ENCODE peak calls at places on chromosomes 16 and 17, in five cellular contexts. H, U, F, Z and V are unnamed samples.

GRCh38 chr16:56192644-56192960 is 1.3 kb downstream of the GNAO1 start:
- DNase-seq in U (no peak), H (no peak), F (no peak), Z (no peak), V (no peak)

GRCh38 chr17:4553669-4554068 is 1.5 kb downstream of the MYBBP1A start:
- DNase-seq in U (no peak), F (no peak), Z (no peak), H (no peak), V (no peak)

GRCh38 chr16:84699147-84699711 is 571 bp upstream of the USP10 start:
- DNase-seq in Z (no peak), H (no peak), F (no peak), U (no peak), V (peak; percentile 31)

GRCh38 chr17:16214190-16215001 is 938 bp downstream of the NCOR1 start:
- DNase-seq in U (no peak), Z (no peak), H (no peak), F (no peak), V (no peak)

GRCh38 chr17:45016823-45017222 is 34.6 kb downstream of the DCAKD start:
- DNase-seq in Z (peak; percentile 39), H (no peak), U (no peak), F (no peak), V (no peak)

GRCh38 chr16:1300664-1301476 is 8.6 kb upstream of the UBE2I start:
- DNase-seq in Z (peak; percentile 55), H (peak; percentile 30), U (no peak), F (peak; percentile 94), V (peak; percentile 89)

GRCh38 chr17:64736804-64737492 is 74.8 kb upstream of the SMURF2 start:
- DNase-seq in U (no peak), F (peak; percentile 55), H (no peak), Z (peak; percentile 51), V (peak; percentile 34)

GRCh38 chr17:77942111-77942988 is 16.2 kb upstream of the TNRC6C start:
- DNase-seq in F (no peak), Z (peak; percentile 76), H (no peak), U (no peak), V (no peak)

GRCh38 chr17:63703029-63703428 is 3.1 kb upstream of the LIMD2 start:
- DNase-seq in H (no peak), F (no peak), Z (no peak), U (no peak), V (no peak)

GRCh38 chr17:48439875-48440505 is 10.0 kb upstream of the SKAP1 start:
- DNase-seq in H (no peak), U (no peak), F (no peak), Z (no peak), V (no peak)

GRCh38 chr17:48023408-48024148 is 14.0 kb downstream of the COPZ2 start:
- DNase-seq in U (no peak), H (peak; percentile 69), F (peak; percentile 93), Z (peak; percentile 50), V (no peak)

GRCh38 chr16:15686287-15686686 is 36.2 kb downstream of the NDE1 start:
- DNase-seq in U (no peak), F (no peak), Z (no peak), H (no peak), V (no peak)

GRCh38 chr17:74287203-74287602 is 13.2 kb downstream of the DNAI2 start:
- DNase-seq in H (no peak), U (no peak), Z (no peak), F (no peak), V (no peak)

GRCh38 chr16:85168732-85169256 is 56.5 kb upstream of the CIBAR2 start:
- DNase-seq in U (no peak), H (no peak), F (peak; percentile 74), Z (no peak), V (peak; percentile 80)

GRCh38 chr16:2704983-2705275 is 15.1 kb downstream of the PRSS27 start:
- DNase-seq in Z (no peak), U (no peak), F (no peak), H (no peak), V (no peak)

GRCh38 chr17:75087558-75088453 is at the start of gene SLC16A5:
- DNase-seq in U (no peak), H (peak; percentile 81), F (peak; percentile 95), Z (peak; percentile 91), V (peak; percentile 60)

GRCh38 chr17:358491-359133 is 6.0 kb upstream of the RPH3AL start:
- DNase-seq in F (no peak), H (no peak), U (no peak), Z (no peak), V (no peak)

GRCh38 chr17:58337126-58337599 is 8.6 kb upstream of the TSPOAP1 start:
- DNase-seq in F (no peak), U (no peak), H (no peak), Z (no peak), V (no peak)

GRCh38 chr17:66781135-66781534 is 53.8 kb upstream of the CACNG5 start:
- DNase-seq in H (no peak), U (no peak), Z (no peak), F (no peak), V (no peak)

GRCh38 chr17:29133146-29133713 is 47.0 kb downstream of the MYO18A start:
- DNase-seq in Z (no peak), U (no peak), F (no peak), H (no peak), V (no peak)

GRCh38 chr16:85046957-85047866 is 19.6 kb downstream of the KIAA0513 start:
- DNase-seq in U (no peak), F (no peak), Z (no peak), H (no peak), V (no peak)

GRCh38 chr17:78611636-78612035 is 34.4 kb upstream of the DNAH17 start:
- DNase-seq in U (no peak), F (no peak), H (no peak), Z (no peak), V (no peak)

GRCh38 chr17:32111141-32111771 is 31.0 kb upstream of the RHOT1 start:
- DNase-seq in U (no peak), H (no peak), Z (peak; percentile 52), F (peak; percentile 76), V (peak; percentile 21)

GRCh38 chr17:40495140-40495539 is 6.3 kb downstream of the TNS4 start:
- DNase-seq in F (no peak), H (no peak), U (no peak), Z (no peak), V (no peak)

GRCh38 chr16:13343981-13344380 is 442.6 kb downstream of the SHISA9 start:
- DNase-seq in F (no peak), H (no peak), U (no peak), Z (no peak), V (no peak)

GRCh38 chr17:41972571-41973411 is 6.2 kb downstream of the CNP start:
- DNase-seq in Z (no peak), U (no peak), H (no peak), F (no peak), V (no peak)

GRCh38 chr17:44587339-44587738 is 30.1 kb downstream of the FZD2 start:
- DNase-seq in H (peak; percentile 65), F (no peak), Z (peak; percentile 43), U (no peak), V (peak; percentile 37)

GRCh38 chr17:8955021-8955420 is 10.5 kb downstream of the PIK3R5 start:
- DNase-seq in F (no peak), Z (no peak), H (no peak), U (no peak), V (no peak)

GRCh38 chr17:58528443-58528842 is 14.0 kb upstream of the MTMR4 start:
- DNase-seq in F (no peak), H (no peak), Z (no peak), U (no peak), V (no peak)

DNA sequence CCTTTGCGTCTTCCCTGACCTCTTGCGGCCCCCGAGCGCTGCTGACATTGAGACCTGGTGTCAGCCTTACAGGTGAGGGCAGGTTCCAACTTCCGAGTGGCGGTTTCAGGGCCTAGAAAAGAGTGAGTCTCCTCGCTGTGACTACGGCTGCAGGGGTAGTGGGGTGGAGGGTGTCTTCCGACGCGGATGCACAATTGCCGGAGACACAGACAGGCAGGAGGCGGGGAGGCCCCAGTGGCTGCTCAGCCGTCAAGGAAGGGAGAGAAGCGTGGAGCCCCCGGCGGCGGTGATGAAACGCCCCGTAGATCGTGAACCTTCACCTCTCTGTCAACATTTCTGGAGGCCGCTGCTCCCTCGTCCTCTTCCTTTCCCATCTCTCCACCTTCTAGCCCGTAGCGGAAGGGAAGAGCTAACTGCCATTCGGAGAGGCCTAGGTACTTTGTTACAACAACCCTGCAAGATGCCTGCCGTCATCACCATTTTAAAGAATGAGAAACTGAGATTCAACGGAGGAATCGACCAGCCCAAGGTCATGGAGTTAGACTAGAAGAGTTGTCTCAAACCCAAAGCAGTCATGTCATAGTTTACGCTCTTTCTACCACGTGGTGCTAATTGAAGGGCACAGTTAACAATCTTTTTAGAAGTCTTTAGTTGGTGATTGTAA is 485 bp downstream of the DNAJA3 start:
- DNase-seq in U (no peak), H (no peak), Z (peak; percentile 85), F (no peak), V (peak; percentile 29)
- TF ChIP-seq SUZ12 in U (no peak), H (no peak), Z (no peak), F (no peak), V (no peak)

GRCh38 chr17:38427160-38427949 is 909 bp upstream of the ARHGAP23 start:
- DNase-seq in F (no peak), H (no peak), Z (no peak), U (no peak), V (no peak)

GRCh38 chr17:38429476-38430100 is 1.3 kb downstream of the ARHGAP23 start:
- DNase-seq in F (no peak), U (no peak), H (no peak), Z (no peak), V (no peak)

GRCh38 chr17:38428150-38428642 is at the start of gene ARHGAP23:
- DNase-seq in U (no peak), H (no peak), F (peak; percentile 67), Z (no peak), V (no peak)

GRCh38 chr17:38430316-38430715 is 2.1 kb downstream of the ARHGAP23 start:
- DNase-seq in H (no peak), Z (no peak), F (no peak), U (no peak), V (no peak)

GRCh38 chr17:38428643-38429371 is 543 bp downstream of the ARHGAP23 start:
- DNase-seq in Z (no peak), F (peak; percentile 70), U (no peak), H (no peak), V (no peak)
- TF ChIP-seq SUZ12 in Z (no peak), F (no peak), U (no peak), H (no peak), V (no peak)

GRCh38 chr17:72618018-72618509 is 474.4 kb downstream of the SLC39A11 start:
- DNase-seq in Z (peak; percentile 92), H (no peak), F (no peak), U (no peak), V (no peak)
- TF ChIP-seq SUZ12 in Z (no peak), H (no peak), F (no peak), U (no peak), V (no peak)

DNA sequence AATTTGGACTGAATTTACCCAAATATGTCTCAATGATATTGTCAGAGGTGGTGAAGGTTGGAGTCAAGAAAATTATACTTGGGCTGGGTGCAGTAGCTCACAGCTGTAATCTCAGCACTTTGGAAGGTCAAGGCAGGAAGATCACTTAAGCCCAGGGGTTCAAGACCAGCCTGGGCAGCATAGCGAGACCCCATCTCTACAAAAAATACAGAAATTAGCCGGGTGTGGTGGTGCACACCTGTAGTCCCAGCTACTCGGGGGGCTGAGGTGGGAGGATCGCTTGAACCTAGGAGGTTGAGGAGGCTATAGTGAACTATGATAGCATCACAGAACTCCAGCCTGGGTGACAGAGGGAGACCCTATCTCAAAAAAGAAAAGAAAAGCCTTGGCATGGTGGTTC is 40.9 kb downstream of the LAT start:
- DNase-seq in H (no peak), U (no peak), F (no peak), Z (no peak), V (no peak)
- TF ChIP-seq SUZ12 in H (no peak), U (no peak), F (no peak), Z (no peak), V (no peak)

GRCh38 chr16:57838161-57838560 is 35.9 kb upstream of the KIFC3 start:
- DNase-seq in U (no peak), F (no peak), H (no peak), Z (no peak), V (no peak)
- TF ChIP-seq SUZ12 in U (no peak), F (no peak), H (no peak), Z (no peak), V (no peak)